ENCODE peak calls at places on chromosome X, in six cellular contexts. P is amygdala, M is Ammon's horn, B is cardiac fibroblast, T is Panc1, S is AG09319. U is an unnamed sample.

GRCh38 chrX:18410038-18410437 is 15.4 kb upstream of the CDKL5 start:
- DNase-seq in T (no peak), B (peak), P (no peak), M (peak), S (no peak), U (peak)

GRCh38 chrX:9464435-9465371 is at the start of gene TBL1X:
- DNase-seq in S (peak), T (no peak), P (peak), M (peak), B (peak), U (peak)

GRCh38 chrX:431492-432132 is 44.9 kb upstream of the PPP2R3B start:
- DNase-seq in B (no peak), T (no peak), M (no peak), S (no peak), P (no peak), U (no peak)

GRCh38 chrX:41922694-41923171 is 621 bp downstream of the CASK start:
- DNase-seq in S (no peak), T (no peak), M (peak), P (peak), B (peak), U (peak)

GRCh38 chrX:110284159-110284558 is 33.7 kb downstream of the AMMECR1 start:
- DNase-seq in T (no peak), P (no peak), B (peak), M (no peak), S (peak), U (no peak)

GRCh38 chrX:18983711-18984380 is at the start of gene PHKA2:
- DNase-seq in M (no peak), S (no peak), B (peak), P (peak), T (no peak), U (peak)

GRCh38 chrX:117998171-117998570 is 118.4 kb downstream of the KLHL13 start:
- DNase-seq in S (no peak), B (no peak), M (no peak), T (no peak), P (no peak), U (no peak)

GRCh38 chrX:153645921-153646481 is 1.0 kb upstream of the DUSP9 start:
- DNase-seq in T (no peak), M (no peak), S (no peak), B (no peak), P (no peak), U (no peak)

GRCh38 chrX:130213376-130213775 is 41.6 kb downstream of the RAB33A start:
- DNase-seq in S (no peak), T (no peak), B (no peak), P (no peak), M (no peak), U (no peak)

GRCh38 chrX:39613997-39614679 is 483.6 kb downstream of the BCOR start:
- DNase-seq in S (no peak), P (no peak), M (no peak), T (no peak), B (no peak), U (no peak)

GRCh38 chrX:63115196-63115595 is 235.9 kb downstream of the SPIN4 start:
- DNase-seq in S (no peak), M (no peak), T (no peak), P (no peak), B (no peak), U (no peak)

GRCh38 chrX:40199704-40200103 is 101.9 kb upstream of the BCOR start:
- DNase-seq in P (no peak), B (no peak), S (no peak), M (no peak), T (no peak), U (no peak)